ENCODE peak calls at places on chromosome 14, in four cellular contexts. C is H9, I is IMR-90, O is H1. N is an unnamed sample.

GRCh38 chr14:95458459-95458858 is 58.0 kb downstream of the SYNE3 start:
- DNase-seq in I (no peak), C (no peak), O (no peak), N (no peak)

GRCh38 chr14:72810201-72810600 is 83.7 kb downstream of the DPF3 start:
- DNase-seq in I (no peak), O (no peak), C (no peak), N (no peak)

GRCh38 chr14:96227428-96227827 is 22.8 kb downstream of the BDKRB2 start:
- DNase-seq in I (no peak), O (no peak), C (no peak), N (no peak)

GRCh38 chr14:77782202-77782601 is 17.7 kb upstream of the ADCK1 start:
- DNase-seq in C (no peak), O (no peak), I (peak), N (no peak)

GRCh38 chr14:101108579-101109346 is 205.2 kb upstream of the RTL1 start:
- DNase-seq in I (no peak), O (no peak), C (no peak), N (no peak)

GRCh38 chr14:106318700-106319099 is 792.3 kb downstream of the TMEM121 start:
- DNase-seq in O (no peak), I (no peak), C (no peak), N (no peak)

GRCh38 chr14:75452900-75453816 is 25.3 kb downstream of the JDP2 start:
- DNase-seq in C (peak), I (peak), O (peak), N (peak)

GRCh38 chr14:49769171-49769570 is 1.2 kb downstream of the KLHDC2 start:
- DNase-seq in C (no peak), I (peak), O (no peak), N (no peak)

GRCh38 chr14:73231874-73232851 is 5.1 kb upstream of the PAPLN start:
- DNase-seq in I (no peak), C (peak), O (peak), N (peak)

GRCh38 chr14:61147898-61148549 is 133.1 kb downstream of the TMEM30B start:
- DNase-seq in I (peak), O (no peak), C (no peak), N (no peak)

GRCh38 chr14:95327558-95328374 is 8.1 kb upstream of the CLMN start:
- DNase-seq in O (no peak), C (no peak), I (no peak), N (no peak)

GRCh38 chr14:50875359-50876090 is 3.7 kb downstream of the ABHD12B start:
- DNase-seq in O (no peak), I (peak), C (no peak), N (no peak)

GRCh38 chr14:105182296-105183020 is 1.3 kb upstream of the NUDT14 start:
- DNase-seq in I (no peak), O (no peak), C (no peak), N (no peak)

GRCh38 chr14:105641075-105641937 is 114.9 kb downstream of the TMEM121 start:
- DNase-seq in C (no peak), O (no peak), I (no peak), N (no peak)

GRCh38 chr14:38544766-38545165 is 288.9 kb upstream of the CLEC14A start:
- DNase-seq in O (no peak), I (no peak), C (no peak), N (peak)

GRCh38 chr14:81400852-81401251 is 728 bp upstream of the STON2 start:
- DNase-seq in I (peak), O (no peak), C (no peak), N (peak)

GRCh38 chr14:69318241-69318640 is 58.3 kb downstream of the GALNT16 start:
- DNase-seq in O (no peak), I (peak), C (peak), N (no peak)

GRCh38 chr14:90318016-90318415 is 13.7 kb downstream of the NRDE2 start:
- DNase-seq in I (no peak), O (no peak), C (no peak), N (no peak)

GRCh38 chr14:97408937-97409860 is 612.0 kb downstream of the VRK1 start:
- DNase-seq in C (no peak), O (no peak), I (no peak), N (no peak)

GRCh38 chr14:71711619-71712018 is 220.6 kb upstream of the RGS6 start:
- DNase-seq in O (no peak), I (peak), C (no peak), N (no peak)

GRCh38 chr14:99937475-99938244 is 127.6 kb upstream of the EVL start:
- DNase-seq in O (no peak), I (no peak), C (no peak), N (no peak)

GRCh38 chr14:68890173-68890931 is 88.8 kb downstream of the ACTN1 start:
- DNase-seq in C (no peak), I (no peak), O (no peak), N (no peak)

GRCh38 chr14:105860615-105861580 is 334.5 kb downstream of the TMEM121 start:
- DNase-seq in C (no peak), I (no peak), O (no peak), N (no peak)

GRCh38 chr14:61322011-61322798 is 826 bp downstream of the PRKCH start:
- DNase-seq in I (no peak), O (no peak), C (peak), N (no peak)

DNA sequence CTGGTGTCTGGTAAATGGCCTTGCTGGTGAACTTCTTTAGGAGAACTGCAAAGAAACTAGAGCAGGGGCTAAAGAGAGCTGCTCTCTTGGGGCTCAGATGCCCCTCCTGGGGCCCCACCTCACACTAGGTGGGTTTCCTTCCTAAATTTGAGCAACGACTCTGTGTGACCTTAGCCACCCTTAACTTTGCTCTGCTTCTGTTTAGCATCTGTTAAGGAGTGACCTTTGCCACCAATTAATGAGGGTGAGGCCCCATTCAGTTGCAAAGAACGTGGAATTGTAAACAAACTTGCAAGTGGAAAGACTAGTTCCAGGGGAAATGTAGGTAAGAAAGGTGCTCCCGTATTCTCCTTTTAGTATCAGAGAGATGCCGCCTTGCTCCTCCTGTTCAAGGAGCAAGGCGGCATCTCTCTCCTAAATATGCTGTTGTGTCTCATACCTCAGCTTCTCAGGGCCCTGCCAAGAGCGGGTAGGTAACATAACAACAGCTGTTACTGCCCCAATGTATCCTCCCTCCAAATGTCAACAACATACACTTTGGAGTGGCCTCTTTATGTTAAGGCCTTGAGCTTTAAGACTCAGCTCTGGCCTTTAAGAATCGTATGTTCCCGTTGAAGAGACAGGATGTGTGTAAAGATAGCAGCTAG is 77.6 kb upstream of the FUT8 start:
- DNase-seq in I (no peak), C (peak), O (peak), N (peak)
- H3K9ac ChIP-seq in I (no peak), C (no peak), O (peak), N (no peak)

GRCh38 chr14:102316746-102317563 is 2.6 kb upstream of the ZNF839 start:
- DNase-seq in I (peak), O (peak), C (peak), N (peak)

GRCh38 chr14:102320033-102320660 is 601 bp downstream of the ZNF839 start:
- DNase-seq in C (no peak), I (peak), O (no peak), N (peak)

GRCh38 chr14:102317564-102318248 is 1.8 kb upstream of the ZNF839 start:
- DNase-seq in I (no peak), C (no peak), O (no peak), N (peak)

GRCh38 chr14:102319351-102320032 is at the start of gene ZNF839:
- DNase-seq in O (peak), I (peak), C (peak), N (peak)

DNA sequence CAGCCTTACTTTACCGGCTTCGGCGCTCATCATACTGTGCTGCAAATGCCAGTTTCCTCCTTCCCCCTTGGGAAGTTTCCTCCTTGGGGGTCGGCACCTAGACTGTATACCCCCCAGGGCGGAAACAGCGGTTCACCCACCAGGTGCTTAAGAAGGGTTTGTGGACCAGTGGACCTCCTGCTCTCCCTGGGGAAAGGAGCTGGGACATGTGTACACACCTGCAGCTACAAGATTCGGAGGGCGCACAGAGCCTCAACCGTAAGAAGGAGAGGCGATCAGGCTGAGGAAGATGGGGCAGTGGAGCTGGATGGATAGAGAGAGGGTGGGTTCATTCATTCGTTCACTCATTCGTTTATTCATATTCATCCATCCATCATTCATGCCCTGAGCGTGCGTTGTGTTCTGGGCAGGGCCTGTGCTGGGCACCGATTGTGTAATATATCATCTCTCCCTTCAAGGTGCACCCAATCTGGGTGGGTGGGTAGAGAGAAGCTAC is 717 bp upstream of the ZNF839 start:
- DNase-seq in O (no peak), I (no peak), C (no peak), N (no peak)
- H3K18ac ChIP-seq in O (no peak), I (peak), C (peak), N (no peak)

DNA sequence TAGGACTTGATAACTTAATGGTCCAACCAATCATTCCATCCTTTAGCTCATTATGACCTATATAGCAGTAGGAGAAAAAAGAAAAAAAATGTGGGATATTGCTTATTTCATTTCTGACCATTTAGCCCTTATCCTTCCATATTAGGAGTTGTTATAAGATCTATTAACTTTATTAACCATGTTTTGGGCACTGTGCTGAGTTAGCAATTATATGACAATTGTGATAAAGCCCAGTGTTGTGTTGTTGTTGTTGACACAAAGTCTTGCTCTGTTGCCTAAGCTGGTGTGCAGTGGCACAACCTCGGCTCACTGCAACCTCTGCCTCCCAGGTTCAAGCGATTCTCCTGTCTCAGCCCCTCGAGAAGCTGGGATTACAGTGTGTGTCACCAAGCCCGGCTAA is 569.7 kb upstream of the FOXG1 start:
- DNase-seq in C (no peak), I (no peak), O (no peak), N (no peak)
- H4K5ac ChIP-seq in C (no peak), I (no peak), O (no peak), N (no peak)

GRCh38 chr14:78959674-78960264 is 789.6 kb downstream of the NRXN3 start:
- DNase-seq in I (peak), C (peak), O (peak), N (peak)
- H3K9ac ChIP-seq in I (no peak), C (no peak), O (no peak), N (no peak)

GRCh38 chr14:89243286-89243685 is 173.7 kb downstream of the FOXN3 start:
- DNase-seq in O (no peak), C (no peak), I (no peak), N (no peak)

GRCh38 chr14:89242871-89243270 is 174.2 kb downstream of the FOXN3 start:
- DNase-seq in C (no peak), I (no peak), O (no peak), N (peak)

GRCh38 chr14:89240414-89240813 is 176.6 kb downstream of the FOXN3 start:
- DNase-seq in O (no peak), C (no peak), I (peak), N (no peak)

GRCh38 chr14:89241934-89242670 is 174.9 kb downstream of the FOXN3 start:
- DNase-seq in O (no peak), C (no peak), I (no peak), N (no peak)

GRCh38 chr14:89241265-89241664 is 175.8 kb downstream of the FOXN3 start:
- DNase-seq in I (no peak), C (no peak), O (no peak), N (no peak)
- H3K18ac ChIP-seq in I (no peak), C (no peak), O (no peak), N (no peak)

GRCh38 chr14:91339076-91339475 is 78.5 kb downstream of the CCDC88C start:
- DNase-seq in O (no peak), C (no peak), I (no peak), N (no peak)

GRCh38 chr14:91338369-91338768 is 79.3 kb downstream of the CCDC88C start:
- DNase-seq in O (no peak), I (no peak), C (no peak), N (no peak)

GRCh38 chr14:91336093-91336450 is 81.5 kb downstream of the CCDC88C start:
- DNase-seq in I (no peak), O (no peak), C (no peak), N (no peak)

GRCh38 chr14:91339606-91340369 is 77.8 kb downstream of the CCDC88C start:
- DNase-seq in O (no peak), I (no peak), C (no peak), N (no peak)

DNA sequence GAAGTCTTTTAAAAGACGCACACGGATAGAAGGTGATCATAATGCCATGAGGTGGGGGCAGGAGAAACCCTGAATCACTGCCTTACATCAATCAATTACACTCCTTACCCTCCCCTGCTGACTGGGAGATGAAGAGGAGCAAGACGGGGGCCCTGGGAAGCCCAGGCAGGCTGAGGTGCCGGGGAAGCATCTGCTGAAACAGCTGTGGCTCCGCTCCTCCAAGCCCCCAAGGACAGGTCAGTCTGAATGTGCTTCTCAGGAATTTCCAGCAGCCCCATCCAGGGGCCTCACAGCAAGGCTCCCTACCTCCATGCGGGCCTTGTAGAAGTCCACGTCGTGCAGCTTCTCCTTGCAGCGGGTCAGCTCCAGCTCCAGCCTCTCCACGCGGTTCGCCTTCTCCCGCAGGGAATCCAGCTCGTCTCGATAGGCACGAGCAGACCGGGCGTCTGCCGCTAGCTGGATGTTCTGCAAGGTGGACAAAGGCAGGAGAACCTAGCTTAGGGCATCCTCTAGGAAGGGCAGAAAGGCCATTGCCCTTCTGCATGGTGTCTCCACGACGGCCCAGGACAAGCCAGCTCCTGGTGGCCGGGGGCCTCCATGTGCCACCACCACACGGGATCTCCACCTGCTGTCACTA is 79.8 kb downstream of the CCDC88C start:
- DNase-seq in O (no peak), C (no peak), I (no peak), N (no peak)
- H4K5ac ChIP-seq in O (no peak), C (no peak), I (no peak), N (no peak)

DNA sequence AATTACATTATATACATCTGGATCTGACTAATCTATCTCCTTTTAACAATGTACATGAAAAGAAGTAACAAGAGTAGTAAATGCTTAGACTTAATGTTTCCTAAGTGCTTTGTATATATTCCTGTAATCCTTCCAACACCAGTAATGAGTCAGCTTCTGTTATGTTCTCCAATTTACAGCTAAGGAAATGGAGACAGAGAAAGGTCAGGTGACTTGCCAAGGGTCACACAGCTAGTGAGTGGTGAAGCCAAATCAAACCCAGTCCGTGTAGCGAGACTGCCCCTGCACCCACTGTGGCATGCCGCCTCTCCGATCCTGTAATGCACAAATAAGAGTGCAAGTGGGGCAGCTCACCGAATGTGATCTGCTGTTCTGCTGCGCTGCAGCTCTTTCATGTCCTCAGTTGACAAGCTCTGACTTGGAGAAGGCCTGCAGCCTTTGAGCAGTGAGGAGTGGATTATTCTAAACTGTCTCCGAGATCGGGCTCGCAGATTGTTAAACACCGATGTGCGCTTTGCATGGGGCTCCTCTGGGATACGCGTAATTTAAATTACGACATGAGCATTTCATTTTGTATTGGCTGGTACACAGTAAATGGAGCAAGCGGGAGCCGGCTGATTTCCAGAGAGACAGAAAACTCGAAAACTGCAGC is 65.1 kb upstream of the KTN1 start:
- DNase-seq in O (no peak), C (no peak), I (peak), N (no peak)
- H3K9ac ChIP-seq in O (no peak), C (no peak), I (no peak), N (no peak)

N was measured in mesendoderm.